ENCODE peak calls at places on chromosomes 4 and X, in four cellular contexts. One of them, this sample, is unnamed.

GRCh38 chrX:71637848-71638247 is 19.5 kb upstream of the CXCR3 start:
- DNase-seq in endodermal cell: no peak
- DNase-seq in EH: peak; percentile 71
- DNase-seq in transverse colon: no peak
- DNase-seq in this sample: no peak

GRCh38 chr4:126777649-126778048 is 855.1 kb upstream of the INTU start:
- DNase-seq in endodermal cell: no peak
- DNase-seq in EH: peak; percentile 90
- DNase-seq in transverse colon: no peak
- DNase-seq in this sample: no peak

GRCh38 chr4:83548151-83548905 is 12.4 kb downstream of the GPAT3 start:
- DNase-seq in endodermal cell: peak; percentile 68
- DNase-seq in EH: peak; percentile 90
- DNase-seq in transverse colon: peak; percentile 86
- DNase-seq in this sample: peak; percentile 91

GRCh38 chr4:3073158-3074077 is 920 bp downstream of the HTT-AS start:
- DNase-seq in endodermal cell: no peak
- DNase-seq in EH: no peak
- DNase-seq in transverse colon: no peak
- DNase-seq in this sample: peak; percentile 60

GRCh38 chr4:67234296-67234695 is 311.0 kb downstream of the CENPC start:
- DNase-seq in endodermal cell: no peak
- DNase-seq in EH: peak; percentile 40
- DNase-seq in transverse colon: no peak
- DNase-seq in this sample: peak; percentile 63

GRCh38 chrX:50988649-50989048 is 78.1 kb downstream of the BMP15 start:
- DNase-seq in endodermal cell: peak; percentile 63
- DNase-seq in EH: peak; percentile 33
- DNase-seq in transverse colon: no peak
- DNase-seq in this sample: no peak

GRCh38 chr4:66091801-66092200 is 421.5 kb upstream of the EPHA5 start:
- DNase-seq in endodermal cell: no peak
- DNase-seq in EH: peak; percentile 62
- DNase-seq in transverse colon: no peak
- DNase-seq in this sample: no peak

GRCh38 chrX:48460031-48460430 is 10.0 kb downstream of the SLC38A5 start:
- DNase-seq in endodermal cell: no peak
- DNase-seq in EH: no peak
- DNase-seq in transverse colon: no peak
- DNase-seq in this sample: no peak

GRCh38 chr4:3287972-3288570 is 4.8 kb upstream of the RGS12 start:
- DNase-seq in endodermal cell: no peak
- DNase-seq in EH: no peak
- DNase-seq in transverse colon: no peak
- DNase-seq in this sample: peak; percentile 48

GRCh38 chrX:586351-586750 is 44.2 kb upstream of the SHOX start:
- DNase-seq in endodermal cell: no peak
- DNase-seq in EH: peak; percentile 65
- DNase-seq in transverse colon: no peak
- DNase-seq in this sample: peak; percentile 3

GRCh38 chrX:100994352-100995281 is 25.1 kb downstream of the ARL13A start:
- DNase-seq in endodermal cell: no peak
- DNase-seq in EH: peak; percentile 51
- DNase-seq in transverse colon: no peak
- DNase-seq in this sample: peak; percentile 52

GRCh38 chr4:88975925-88976511 is 81.0 kb downstream of the FAM13A start:
- DNase-seq in endodermal cell: no peak
- DNase-seq in EH: peak; percentile 54
- DNase-seq in transverse colon: no peak
- DNase-seq in this sample: no peak

GRCh38 chr4:56684320-56684719 is 3.2 kb upstream of the HOPX start:
- DNase-seq in endodermal cell: no peak
- DNase-seq in EH: peak; percentile 35
- DNase-seq in transverse colon: no peak
- DNase-seq in this sample: no peak

GRCh38 chrX:108139303-108139702 is 47.7 kb downstream of the ATG4A start:
- DNase-seq in endodermal cell: peak; percentile 55
- DNase-seq in EH: peak; percentile 8
- DNase-seq in transverse colon: no peak
- DNase-seq in this sample: no peak

GRCh38 chr4:26953361-26953760 is 92.7 kb downstream of the STIM2 start:
- DNase-seq in endodermal cell: no peak
- DNase-seq in EH: no peak
- DNase-seq in transverse colon: no peak
- DNase-seq in this sample: no peak

GRCh38 chrX:48785525-48786214 is 720 bp upstream of the GATA1 start:
- DNase-seq in endodermal cell: no peak
- DNase-seq in EH: no peak
- DNase-seq in transverse colon: no peak
- DNase-seq in this sample: no peak

GRCh38 chr4:107894138-107894603 is 37.2 kb upstream of the CYP2U1 start:
- DNase-seq in endodermal cell: no peak
- DNase-seq in EH: no peak
- DNase-seq in transverse colon: no peak
- DNase-seq in this sample: no peak

GRCh38 chr4:174973336-174973735 is 55.2 kb downstream of the ADAM29 start:
- DNase-seq in endodermal cell: no peak
- DNase-seq in EH: no peak
- DNase-seq in transverse colon: no peak
- DNase-seq in this sample: no peak

GRCh38 chrX:48971325-48972213 is at the start of gene KCND1:
- DNase-seq in endodermal cell: peak; percentile 76
- DNase-seq in EH: peak; percentile 71
- DNase-seq in transverse colon: peak; percentile 28
- DNase-seq in this sample: peak; percentile 85

GRCh38 chr4:112145820-112146813 is 863 bp downstream of the FAM241A start:
- DNase-seq in endodermal cell: peak; percentile 82
- DNase-seq in EH: peak; percentile 45
- DNase-seq in transverse colon: peak; percentile 55
- DNase-seq in this sample: peak; percentile 75

GRCh38 chrX:39242187-39242586 is 440.9 kb downstream of the MID1IP1 start:
- DNase-seq in endodermal cell: peak; percentile 73
- DNase-seq in EH: peak; percentile 4
- DNase-seq in transverse colon: peak; percentile 52
- DNase-seq in this sample: peak; percentile 57

GRCh38 chr4:142091085-142091513 is 454.7 kb downstream of the IL15 start:
- DNase-seq in endodermal cell: no peak
- DNase-seq in EH: peak; percentile 98
- DNase-seq in transverse colon: no peak
- DNase-seq in this sample: no peak

GRCh38 chrX:43860646-43861370 is 21.4 kb downstream of the MAOB start:
- DNase-seq in endodermal cell: no peak
- DNase-seq in EH: peak; percentile 3
- DNase-seq in transverse colon: no peak
- DNase-seq in this sample: no peak

GRCh38 chrX:7083468-7084396 is 63.8 kb upstream of the STS start:
- DNase-seq in endodermal cell: no peak
- DNase-seq in EH: peak; percentile 93
- DNase-seq in transverse colon: peak; percentile 38
- DNase-seq in this sample: peak; percentile 73

GRCh38 chr4:128521634-128522253 is 234.1 kb upstream of the PGRMC2 start:
- DNase-seq in endodermal cell: no peak
- DNase-seq in EH: peak; percentile 83
- DNase-seq in transverse colon: no peak
- DNase-seq in this sample: no peak

GRCh38 chr4:55568905-55569504 is 22.3 kb upstream of the CLOCK start:
- DNase-seq in endodermal cell: no peak
- DNase-seq in EH: no peak
- DNase-seq in transverse colon: no peak
- DNase-seq in this sample: no peak

GRCh38 chr4:56321246-56321645 is 66.0 kb downstream of the AASDH start:
- DNase-seq in endodermal cell: no peak
- DNase-seq in EH: no peak
- DNase-seq in transverse colon: no peak
- DNase-seq in this sample: no peak

GRCh38 chr4:169133932-169134331 is 123.9 kb upstream of the CBR4 start:
- DNase-seq in endodermal cell: no peak
- DNase-seq in EH: no peak
- DNase-seq in transverse colon: no peak
- DNase-seq in this sample: peak; percentile 88

GRCh38 chr4:145302725-145303124 is 122.3 kb upstream of the OTUD4 start:
- DNase-seq in endodermal cell: no peak
- DNase-seq in EH: peak; percentile 41
- DNase-seq in transverse colon: no peak
- DNase-seq in this sample: no peak